ENCODE peak calls at places on chromosomes 13 and 19, in nine cellular contexts. Q is HL-60, K is body of pancreas, H is caudate nucleus, R is psoas muscle, G is uterus, Y is hepatocyte, N is foreskin keratinocyte, D is heart left ventricle. S is an unnamed sample.

GRCh38 chr19:30349131-30349730 is 23.0 kb upstream of the ZNF536 start:
- DNase-seq in N (no peak), H (no peak), D (no peak), Q (no peak), K (no peak), Y (no peak), R (no peak), G (no peak), S (no peak)

GRCh38 chr19:2733930-2734588 is 5.8 kb downstream of the SLC39A3 start:
- DNase-seq in K (no peak), G (no peak), Q (no peak), R (no peak), N (peak), Y (no peak), D (no peak), H (no peak), S (no peak)

GRCh38 chr19:50381881-50382729 is 2.0 kb upstream of the POLD1 start:
- DNase-seq in N (no peak), Y (no peak), H (no peak), R (no peak), D (no peak), G (no peak), Q (no peak), K (no peak), S (no peak)

GRCh38 chr13:36834299-36834698 is 15.3 kb downstream of the RFXAP start:
- DNase-seq in Y (no peak), R (no peak), Q (no peak), N (no peak), G (no peak), D (no peak), H (no peak), K (no peak), S (no peak)

GRCh38 chr19:45107621-45108170 is 14.7 kb downstream of the PPP1R37 start:
- DNase-seq in Y (no peak), Q (no peak), R (no peak), K (no peak), G (no peak), D (no peak), N (no peak), H (no peak), S (no peak)

GRCh38 chr19:13091400-13092161 is 11.1 kb downstream of the LYL1 start:
- DNase-seq in Y (peak), G (peak), D (no peak), N (no peak), K (no peak), Q (peak), H (peak), R (peak), S (peak)

GRCh38 chr19:3216874-3217273 is 7.6 kb upstream of the CELF5 start:
- DNase-seq in Y (no peak), D (no peak), Q (no peak), N (no peak), R (no peak), G (no peak), H (no peak), K (no peak), S (no peak)

GRCh38 chr19:18915639-18916038 is 3.5 kb downstream of the COPE start:
- DNase-seq in G (no peak), R (peak), Y (no peak), K (peak), Q (peak), H (peak), N (no peak), D (no peak), S (peak)

GRCh38 chr13:21402586-21403307 is 56.4 kb downstream of the ZDHHC20 start:
- DNase-seq in N (peak), K (no peak), D (no peak), R (no peak), Q (no peak), Y (no peak), G (no peak), H (peak), S (no peak)

GRCh38 chr13:75931116-75931515 is 295.0 kb downstream of the LMO7 start:
- DNase-seq in Q (no peak), N (no peak), Y (no peak), R (no peak), D (no peak), G (no peak), H (no peak), K (no peak), S (no peak)

GRCh38 chr19:38207543-38207942 is 16.5 kb downstream of the DPF1 start:
- DNase-seq in H (no peak), N (no peak), D (no peak), K (no peak), Q (no peak), Y (no peak), G (no peak), R (no peak), S (no peak)

GRCh38 chr19:16141043-16141442 is 2.4 kb upstream of the HSH2D start:
- DNase-seq in K (no peak), R (no peak), N (no peak), Q (peak), Y (no peak), D (no peak), G (no peak), H (no peak), S (no peak)

GRCh38 chr13:92137519-92137918 is 739.1 kb downstream of the GPC5 start:
- DNase-seq in Y (no peak), G (no peak), Q (no peak), H (no peak), N (no peak), D (no peak), R (no peak), K (no peak), S (no peak)

GRCh38 chr13:92135509-92135908 is 737.1 kb downstream of the GPC5 start:
- DNase-seq in H (no peak), K (no peak), Q (no peak), D (no peak), G (no peak), Y (no peak), N (no peak), R (no peak), S (no peak)

GRCh38 chr13:92136449-92137180 is 738.2 kb downstream of the GPC5 start:
- DNase-seq in K (no peak), N (no peak), G (no peak), Q (no peak), Y (no peak), D (no peak), H (no peak), R (no peak), S (no peak)
- H3K27ac ChIP-seq in K (no peak), N (no peak), G (no peak), Q (no peak), Y (no peak), D (no peak), H (no peak), R (no peak), S (no peak)

GRCh38 chr19:1102407-1103106 is 1.2 kb upstream of the GPX4 start:
- DNase-seq in H (no peak), N (peak), Y (peak), Q (no peak), G (peak), D (no peak), R (peak), K (peak), S (no peak)
- H3K27ac ChIP-seq in H (peak), N (peak), Y (peak), Q (peak), G (peak), D (peak), R (peak), K (peak), S (peak)

GRCh38 chr13:98989469-98990235 is 11.8 kb upstream of the DOCK9 start:
- DNase-seq in R (no peak), D (no peak), Y (no peak), G (no peak), K (no peak), N (no peak), Q (no peak), H (no peak), S (no peak)
- H3K27ac ChIP-seq in R (no peak), D (no peak), Y (no peak), G (no peak), K (no peak), N (peak), Q (no peak), H (no peak), S (no peak)

GRCh38 chr19:46602392-46603194 is 1.5 kb downstream of the CALM3 start:
- DNase-seq in G (no peak), K (peak), D (no peak), R (no peak), Q (no peak), H (peak), Y (peak), N (no peak), S (peak)
- H3K27ac ChIP-seq in G (peak), K (peak), D (peak), R (peak), Q (no peak), H (peak), Y (peak), N (no peak), S (peak)

GRCh38 chr19:56105090-56105701 is 15.9 kb downstream of the ZNF787 start:
- DNase-seq in K (peak), Q (peak), D (no peak), R (peak), Y (peak), N (no peak), H (peak), G (peak), S (no peak)
- H3K27ac ChIP-seq in K (peak), Q (peak), D (peak), R (peak), Y (peak), N (no peak), H (peak), G (peak), S (no peak)

GRCh38 chr13:77860621-77861020 is 58.0 kb downstream of the EDNRB start:
- DNase-seq in N (peak), D (no peak), K (no peak), Q (peak), G (no peak), R (no peak), H (no peak), Y (no peak), S (no peak)
- H3K27ac ChIP-seq in N (no peak), D (peak), K (no peak), Q (peak), G (peak), R (no peak), H (no peak), Y (peak), S (no peak)